ENCODE peak calls at places on chromosome 18, in five cellular contexts. H, R, N, F and L are unnamed samples.
A peak's percentile ranks its signal among the peaks of the same experiment; 100 is the strongest.

GRCh38 chr18:68840554-68841263 is 42.8 kb downstream of the CCDC102B start:
- DNase-seq in R (no peak), F (peak; percentile 58), N (no peak), H (no peak), L (no peak)

GRCh38 chr18:10739152-10739551 is 213.3 kb downstream of the NAPG start:
- DNase-seq in R (no peak), N (no peak), F (no peak), H (no peak), L (no peak)

GRCh38 chr18:50473896-50474295 is 86.0 kb upstream of the MAPK4 start:
- DNase-seq in F (no peak), H (no peak), N (peak; percentile 1), R (no peak), L (no peak)

GRCh38 chr18:13483316-13484270 is 242.8 kb downstream of the FAM210A start:
- DNase-seq in H (no peak), N (no peak), F (no peak), R (no peak), L (no peak)

GRCh38 chr18:79598885-79599175 is 80.8 kb upstream of the CTDP1 start:
- DNase-seq in N (peak; percentile 40), H (peak; percentile 27), R (no peak), F (no peak), L (peak; percentile 4)

GRCh38 chr18:11136241-11136640 is 13.1 kb downstream of the PIEZO2 start:
- DNase-seq in F (no peak), R (no peak), H (no peak), N (no peak), L (no peak)

GRCh38 chr18:10752407-10752806 is 226.6 kb downstream of the NAPG start:
- DNase-seq in N (no peak), F (no peak), R (no peak), H (no peak), L (no peak)

GRCh38 chr18:51072586-51073303 is 42.7 kb downstream of the SMAD4 start:
- DNase-seq in R (no peak), F (no peak), H (no peak), N (no peak), L (no peak)

GRCh38 chr18:62334110-62334509 is 9.0 kb downstream of the TNFRSF11A start:
- DNase-seq in R (no peak), N (no peak), H (no peak), F (peak; percentile 41), L (no peak)

GRCh38 chr18:7096838-7097237 is 20.8 kb downstream of the LAMA1 start:
- DNase-seq in N (no peak), H (no peak), R (no peak), F (no peak), L (no peak)

GRCh38 chr18:4125246-4125938 is 329.7 kb downstream of the DLGAP1 start:
- DNase-seq in F (no peak), R (no peak), N (no peak), H (no peak), L (peak; percentile 32)

GRCh38 chr18:73270919-73271318 is 403.1 kb upstream of the NETO1 start:
- DNase-seq in H (no peak), R (no peak), N (no peak), F (peak; percentile 71), L (no peak)

GRCh38 chr18:79400591-79401381 is 5.1 kb downstream of the NFATC1 start:
- DNase-seq in R (no peak), N (peak; percentile 72), H (peak; percentile 80), F (no peak), L (peak; percentile 27)

GRCh38 chr18:50560681-50561629 is 1.1 kb downstream of the MAPK4 start:
- DNase-seq in R (no peak), N (peak; percentile 78), H (peak; percentile 73), F (no peak), L (no peak)

GRCh38 chr18:55588876-55589595 is 1.0 kb upstream of the TCF4 start:
- DNase-seq in N (no peak), F (peak; percentile 3), H (no peak), R (no peak), L (no peak)

GRCh38 chr18:13375302-13376255 is 157.0 kb downstream of the LDLRAD4 start:
- DNase-seq in R (peak; percentile 42), H (peak; percentile 93), N (no peak), F (peak; percentile 61), L (peak; percentile 75)

GRCh38 chr18:67408240-67408639 is 108.3 kb downstream of the DSEL start:
- DNase-seq in F (no peak), H (no peak), R (no peak), N (no peak), L (no peak)

GRCh38 chr18:9140984-9141383 is 4.4 kb downstream of the ANKRD12 start:
- DNase-seq in F (no peak), R (no peak), N (no peak), H (no peak), L (no peak)
- H3K4me1 ChIP-seq in F (peaks cover 51% of the 10 kb centered on the region), R (peaks cover 44% of the 10 kb centered on the region), N (peaks cover 57% of the 10 kb centered on the region), H (peaks cover 10% of the 10 kb centered on the region), L (peaks cover 76% of the 10 kb centered on the region)

GRCh38 chr18:77066689-77067088 is 65.9 kb downstream of the MBP start:
- DNase-seq in N (no peak), H (no peak), F (no peak), R (no peak), L (no peak)

GRCh38 chr18:77066101-77066500 is 66.5 kb downstream of the MBP start:
- DNase-seq in R (no peak), F (no peak), N (no peak), H (no peak), L (no peak)

GRCh38 chr18:77067315-77068061 is 65.1 kb downstream of the MBP start:
- DNase-seq in H (no peak), R (no peak), F (peak; percentile 93), N (peak; percentile 88), L (peak; percentile 61)

GRCh38 chr18:77063256-77063655 is 69.3 kb downstream of the MBP start:
- DNase-seq in R (no peak), F (no peak), N (no peak), H (no peak), L (no peak)

GRCh38 chr18:77065221-77065981 is 67.2 kb downstream of the MBP start:
- DNase-seq in F (peak; percentile 87), N (no peak), H (no peak), R (no peak), L (no peak)
- H3K4me1 ChIP-seq in F (peaks cover 73% of the 10 kb centered on the region), N (peaks cover 65% of the 10 kb centered on the region), H (no peaks in the 10 kb centered on the region), R (peaks cover 48% of the 10 kb centered on the region), L (peaks cover 56% of the 10 kb centered on the region)

DNA sequence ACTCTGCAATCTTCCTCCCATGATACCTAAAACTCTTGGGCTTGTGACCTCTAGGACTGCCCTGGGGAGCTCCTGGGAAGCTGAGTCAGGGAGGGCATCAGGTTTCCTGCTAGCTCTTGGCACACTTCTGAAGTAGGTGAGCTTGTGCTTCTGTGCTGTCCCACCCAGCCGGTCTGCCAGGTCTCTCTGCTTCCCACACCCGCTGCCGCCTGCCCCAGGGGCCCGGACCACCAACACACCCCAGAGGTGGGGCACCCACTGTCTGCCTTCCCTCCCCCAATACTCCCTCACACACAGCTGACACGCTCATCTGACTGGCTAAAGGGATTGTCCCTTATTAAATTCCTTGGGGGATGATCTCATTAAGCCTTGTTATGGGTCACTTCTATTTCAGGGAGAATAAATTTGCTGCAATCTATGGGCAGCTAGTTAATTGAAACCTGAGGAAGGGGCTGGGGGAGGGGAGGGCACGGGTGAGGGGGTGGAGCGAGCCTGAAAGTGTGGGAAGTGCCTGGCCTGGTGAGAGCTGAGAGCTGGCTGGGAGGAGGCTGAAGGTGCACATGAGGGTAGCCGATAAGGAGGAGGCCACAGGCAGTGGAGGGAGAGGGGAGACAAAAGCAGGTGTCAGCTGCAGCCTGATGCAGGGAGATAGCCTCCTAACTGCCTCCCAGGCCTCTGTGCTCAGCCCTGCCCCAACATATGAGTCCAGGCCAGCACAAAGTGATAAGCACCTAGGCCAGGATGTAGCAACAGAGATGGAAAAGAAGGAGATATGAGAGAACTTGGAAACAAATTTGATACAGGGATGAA is 48.8 kb downstream of the HAUS1 start:
- DNase-seq in F (peak; percentile 36), R (no peak), N (peak; percentile 69), H (peak; percentile 77), L (no peak)
- H3K4me1 ChIP-seq in F (peaks cover 52% of the 10 kb centered on the region), R (no peaks in the 10 kb centered on the region), N (peaks cover 11% of the 10 kb centered on the region), H (no peaks in the 10 kb centered on the region), L (no peaks in the 10 kb centered on the region)

DNA sequence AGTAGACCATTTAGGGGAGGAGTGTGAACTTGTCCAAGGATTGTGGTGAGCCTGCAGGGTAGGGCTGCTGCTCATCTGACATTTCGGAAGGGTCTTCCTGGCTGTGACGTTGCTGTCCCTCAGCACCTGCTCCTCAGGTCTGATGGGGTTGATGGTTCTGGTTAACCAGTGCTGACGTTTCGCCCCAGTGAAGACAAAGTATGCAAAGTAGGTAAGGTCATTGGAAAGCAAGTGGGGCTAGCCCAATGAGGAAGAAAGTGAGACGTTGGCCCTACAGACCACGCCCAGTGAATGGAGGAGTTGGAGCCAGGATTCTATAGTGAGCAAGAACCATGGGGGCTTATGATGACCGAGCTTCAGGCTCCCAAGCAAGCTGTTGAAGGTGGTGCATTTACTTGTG is 33.4 kb upstream of the ZNF396 start:
- DNase-seq in H (no peak), N (no peak), F (no peak), R (no peak), L (no peak)
- H3K4me1 ChIP-seq in H (no peaks in the 10 kb centered on the region), N (peaks cover 3% of the 10 kb centered on the region), F (peaks cover 21% of the 10 kb centered on the region), R (no peaks in the 10 kb centered on the region), L (no peaks in the 10 kb centered on the region)

GRCh38 chr18:24023185-24023814 is 8.7 kb downstream of the TTC39C start:
- DNase-seq in N (no peak), F (peak; percentile 10), R (no peak), H (no peak), L (no peak)
- H3K4me1 ChIP-seq in N (peaks cover 21% of the 10 kb centered on the region), F (peaks cover 18% of the 10 kb centered on the region), R (peaks cover 19% of the 10 kb centered on the region), H (no peaks in the 10 kb centered on the region), L (no peaks in the 10 kb centered on the region)

DNA sequence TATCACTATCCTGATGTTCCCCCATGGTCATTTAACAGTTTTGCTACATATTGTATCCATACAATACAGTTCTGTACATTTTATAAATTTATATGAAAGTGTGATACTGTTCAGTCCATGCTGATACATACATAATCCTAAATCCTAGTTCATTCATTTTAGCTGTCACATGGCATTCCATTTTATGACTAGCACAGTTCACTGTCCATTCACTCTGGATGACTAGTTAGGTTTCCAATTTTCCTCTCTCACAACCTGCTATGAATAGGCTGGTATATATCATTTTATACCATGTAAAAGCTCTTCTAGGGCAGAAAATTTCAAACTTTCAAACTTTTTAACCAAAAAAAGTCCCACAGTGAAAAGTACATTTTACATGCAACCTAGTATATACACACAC is 15.2 kb downstream of the SMAD2 start:
- DNase-seq in R (no peak), H (no peak), N (no peak), F (no peak), L (no peak)
- H3K4me1 ChIP-seq in R (peaks cover 25% of the 10 kb centered on the region), H (peaks cover 13% of the 10 kb centered on the region), N (peaks cover 8% of the 10 kb centered on the region), F (peaks cover 97% of the 10 kb centered on the region), L (peaks cover 13% of the 10 kb centered on the region)